ENCODE peak calls at places on chromosome 19, in nine cellular contexts. Z is brain microvascular endothelial cell, N is pancreas, R is HL-60, T is GM23248, P is heart right ventricle, L is cardiac muscle cell, H is stomach, Y is kidney. O is an unnamed sample.

GRCh38 chr19:58086825-58087710 is 11.0 kb downstream of the ZSCAN18 start:
- DNase-seq in H (no peak), P (no peak), Z (no peak), Y (no peak), R (no peak), T (no peak), N (no peak), L (no peak), O (no peak)

GRCh38 chr19:45768644-45769053 is 403 bp downstream of the SIX5 start:
- DNase-seq in T (peak), H (peak), P (peak), N (no peak), Y (peak), Z (peak), R (no peak), L (peak), O (no peak)

GRCh38 chr19:55258828-55259539 is at the start of gene PPP6R1:
- DNase-seq in T (peak), P (peak), N (peak), Z (peak), Y (peak), H (peak), L (peak), R (peak), O (peak)

GRCh38 chr19:18496167-18496979 is 25.5 kb downstream of the ELL start:
- DNase-seq in Z (peak), P (peak), T (peak), L (peak), N (peak), R (peak), H (peak), Y (peak), O (no peak)

GRCh38 chr19:34430738-34431625 is 2.8 kb downstream of the UBA2 start:
- DNase-seq in P (no peak), H (no peak), T (peak), Y (no peak), N (no peak), R (peak), Z (peak), L (peak), O (no peak)

GRCh38 chr19:45186509-45187334 is 8.1 kb downstream of the BLOC1S3 start:
- DNase-seq in P (no peak), Z (peak), T (peak), H (no peak), L (no peak), N (no peak), Y (no peak), R (no peak), O (no peak)

GRCh38 chr19:15538774-15539173 is 30.4 kb downstream of the CYP4F22 start:
- DNase-seq in T (no peak), H (no peak), L (peak), R (no peak), N (no peak), Z (no peak), P (no peak), Y (no peak), O (no peak)

GRCh38 chr19:508204-509150 is 1.2 kb downstream of the TPGS1 start:
- DNase-seq in Z (no peak), Y (no peak), T (no peak), N (peak), L (no peak), R (no peak), H (no peak), P (no peak), O (no peak)

GRCh38 chr19:51318687-51319675 is 7.5 kb downstream of the IGLON5 start:
- DNase-seq in Y (no peak), Z (no peak), H (no peak), L (no peak), N (no peak), T (no peak), R (no peak), P (no peak), O (no peak)

GRCh38 chr19:4326837-4327251 is 11.8 kb downstream of the STAP2 start:
- DNase-seq in Z (no peak), T (no peak), P (no peak), L (no peak), N (no peak), H (no peak), Y (no peak), R (no peak), O (no peak)

GRCh38 chr19:4327252-4327876 is 11.3 kb downstream of the STAP2 start:
- DNase-seq in N (peak), H (peak), P (peak), Z (peak), Y (peak), L (peak), R (peak), T (peak), O (peak)

GRCh38 chr19:4327877-4328242 is 10.8 kb downstream of the STAP2 start:
- DNase-seq in Z (no peak), P (no peak), H (no peak), R (no peak), T (no peak), Y (no peak), L (no peak), N (no peak), O (no peak)

GRCh38 chr19:4328243-4328990 is 10.2 kb downstream of the STAP2 start:
- DNase-seq in H (peak), R (peak), P (peak), T (peak), N (peak), L (peak), Y (peak), Z (peak), O (peak)

DNA sequence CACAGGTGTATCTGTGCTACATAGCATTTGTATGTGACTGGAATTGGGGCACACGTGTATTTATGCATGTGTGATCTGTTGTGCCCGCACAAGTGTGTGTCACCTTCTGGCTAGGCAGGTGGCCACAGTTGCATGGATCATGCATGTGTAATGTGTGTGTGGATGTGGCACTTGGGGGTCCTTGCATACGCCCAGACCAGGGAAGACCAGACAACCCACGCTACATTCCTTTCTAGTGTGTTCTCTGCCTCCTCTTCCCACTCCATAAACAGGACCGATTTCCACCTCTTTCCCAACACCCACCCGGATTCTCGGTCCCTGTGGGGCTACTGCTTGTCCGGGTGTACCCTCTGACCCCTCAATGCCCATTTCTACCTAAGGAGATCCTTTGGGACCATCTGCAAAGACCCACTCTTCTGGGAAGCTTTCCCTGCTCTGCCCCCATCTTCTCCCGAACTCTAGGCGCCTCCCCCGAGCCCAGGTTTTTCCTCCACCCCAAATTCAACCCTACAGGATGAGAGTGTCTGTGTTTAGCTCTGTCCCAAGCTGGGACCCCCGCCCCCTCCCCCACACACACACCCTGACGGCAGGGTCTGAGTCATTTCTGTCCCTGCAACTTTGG is 12.3 kb downstream of the STAP2 start:
- DNase-seq in R (no peak), N (no peak), Z (no peak), T (no peak), Y (no peak), L (no peak), H (no peak), P (no peak), O (no peak)
- H3K4me3 ChIP-seq in R (no peak), N (no peak), Z (no peak), T (no peak), Y (no peak), L (no peak), H (no peak), P (no peak), O (no peak)

DNA sequence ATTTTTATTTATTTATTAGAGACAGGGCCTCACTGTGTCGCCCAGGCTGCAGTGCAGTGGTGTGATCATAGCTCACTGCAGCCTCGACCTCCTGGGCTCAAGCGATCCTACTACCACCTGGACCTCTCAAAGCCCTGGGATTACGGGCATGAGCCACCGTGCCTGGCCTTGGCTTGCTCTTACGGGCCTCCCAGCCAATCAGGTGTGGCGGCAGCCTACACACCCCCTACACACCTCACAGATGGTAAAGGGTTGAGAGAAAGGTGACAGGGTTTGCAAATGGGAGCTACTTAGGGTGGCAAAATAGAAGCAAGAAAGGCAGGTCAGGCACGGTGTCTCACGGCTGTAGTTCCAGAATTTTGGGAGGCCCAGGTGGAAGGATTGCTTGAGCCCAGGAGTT is 1.0 kb upstream of the ZBTB32 start:
- DNase-seq in P (no peak), L (no peak), H (no peak), Y (no peak), T (no peak), R (no peak), N (peak), Z (no peak), O (no peak)
- H3K4me3 ChIP-seq in P (no peak), L (no peak), H (no peak), Y (no peak), T (no peak), R (no peak), N (no peak), Z (no peak), O (no peak)

DNA sequence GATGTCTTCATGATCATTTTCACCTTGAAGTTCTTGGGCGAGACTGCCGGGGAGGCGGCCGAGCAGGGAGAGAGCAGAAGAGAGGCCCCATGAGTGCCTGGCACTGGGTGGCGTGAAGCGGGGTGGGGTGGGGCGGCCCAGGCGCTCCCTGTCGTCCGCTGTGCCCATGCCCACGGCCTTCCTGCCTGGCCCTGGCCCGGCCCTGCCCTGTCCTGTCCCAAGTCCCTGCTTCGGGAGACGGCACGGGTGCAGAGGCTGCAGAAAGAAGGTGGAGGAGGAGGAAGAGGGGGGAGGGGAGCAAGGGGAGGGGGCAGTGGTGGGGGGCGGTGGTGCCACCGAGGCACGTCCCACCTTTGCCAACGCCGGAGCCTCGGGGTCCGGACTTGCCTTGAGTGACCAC is 118.4 kb downstream of the PTPRS start:
- DNase-seq in T (no peak), L (no peak), N (no peak), P (no peak), H (no peak), Z (no peak), R (no peak), Y (no peak), O (no peak)
- H3K4me3 ChIP-seq in T (no peak), L (no peak), N (no peak), P (no peak), H (no peak), Z (no peak), R (no peak), Y (no peak), O (no peak)

GRCh38 chr19:38389101-38389925 is 816 bp downstream of the SPRED3 start:
- DNase-seq in H (no peak), L (peak), N (no peak), R (no peak), T (peak), Z (peak), P (no peak), Y (no peak), O (no peak)
- H3K4me3 ChIP-seq in H (peak), L (peak), N (no peak), R (no peak), T (peak), Z (peak), P (peak), Y (peak), O (no peak)

GRCh38 chr19:11606484-11606883 is 9.2 kb downstream of the ZNF627 start:
- DNase-seq in R (no peak), T (no peak), L (no peak), N (no peak), Y (no peak), Z (no peak), H (no peak), P (no peak), O (no peak)
- H3K4me3 ChIP-seq in R (no peak), T (no peak), L (no peak), N (no peak), Y (no peak), Z (no peak), H (no peak), P (no peak), O (no peak)

GRCh38 chr19:48614436-48615144 is at the start of gene FAM83E:
- DNase-seq in R (no peak), T (peak), L (no peak), Z (no peak), H (peak), N (no peak), P (no peak), Y (peak), O (no peak)

GRCh38 chr19:48613024-48613851 is 1.6 kb downstream of the FAM83E start:
- DNase-seq in P (no peak), R (no peak), Y (no peak), T (no peak), N (no peak), H (peak), L (no peak), Z (no peak), O (no peak)

GRCh38 chr19:48615145-48616040 is 517 bp upstream of the FAM83E start:
- DNase-seq in H (no peak), N (no peak), R (no peak), L (no peak), T (no peak), Y (no peak), P (no peak), Z (no peak), O (no peak)

GRCh38 chr19:48611872-48612271 is 3.0 kb downstream of the FAM83E start:
- DNase-seq in P (no peak), R (no peak), L (no peak), Z (no peak), H (no peak), Y (no peak), T (no peak), N (no peak), O (no peak)

DNA sequence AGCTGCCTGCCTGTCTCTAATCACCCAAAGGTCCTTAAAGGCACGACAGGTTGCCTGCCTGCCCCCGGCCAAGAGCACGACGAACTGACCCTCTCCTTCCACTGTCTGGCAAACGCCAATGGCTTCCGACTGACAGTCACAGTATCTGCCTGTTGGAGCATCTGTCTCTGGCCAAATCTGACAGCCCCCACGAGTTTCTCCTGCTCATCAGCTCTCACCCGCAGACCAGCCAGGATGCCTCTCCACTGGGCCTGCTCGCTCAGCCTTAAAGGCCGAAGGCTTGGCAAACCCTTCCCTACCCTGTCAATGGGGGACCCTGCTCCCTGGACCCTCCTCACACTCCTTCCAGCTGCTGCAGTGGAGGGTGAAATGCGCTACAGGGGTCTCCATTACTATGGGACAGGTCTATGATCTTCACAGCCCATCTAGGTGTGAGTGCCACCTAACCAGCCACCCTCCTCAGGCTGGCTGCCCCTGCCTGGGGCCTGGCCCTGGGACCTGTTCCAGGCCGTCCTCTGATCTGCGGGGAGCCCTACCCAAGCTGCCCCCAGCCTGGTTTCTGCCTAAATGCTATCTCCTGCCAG is 932 bp downstream of the FAM83E start:
- DNase-seq in P (no peak), L (no peak), T (peak), H (no peak), Z (no peak), R (no peak), Y (no peak), N (no peak), O (no peak)
- H3K4me3 ChIP-seq in P (no peak), L (no peak), T (no peak), H (peak), Z (no peak), R (no peak), Y (no peak), N (no peak), O (no peak)

GRCh38 chr19:53132231-53132991 is at the start of gene ZNF415:
- DNase-seq in P (peak), L (peak), T (peak), N (peak), R (no peak), Z (peak), H (peak), Y (peak), O (peak)
- H3K4me3 ChIP-seq in P (peak), L (peak), T (peak), N (peak), R (no peak), Z (peak), H (peak), Y (peak), O (peak)